ENCODE peak calls at places on chromosomes 7 and 10, in six cellular contexts. E, Y, L, U, K and Q are unnamed samples.

GRCh38 chr7:121372376-121373024 is 23.6 kb downstream of the FAM3C start:
- DNase-seq in E (no peak), Y (no peak), L (no peak), U (no peak), K (no peak), Q (no peak)

GRCh38 chr7:103690576-103690975 is 244.6 kb upstream of the SLC26A5 start:
- DNase-seq in E (no peak), Y (no peak), L (no peak), U (no peak), K (peak; percentile 33), Q (no peak)

GRCh38 chr7:130490888-130491771 is 755 bp upstream of the MEST start:
- DNase-seq in E (no peak), Y (no peak), L (peak; percentile 8), U (peak; percentile 37), K (peak; percentile 25), Q (peak; percentile 17)

GRCh38 chr7:132072873-132073272 is 503.4 kb downstream of the PLXNA4 start:
- DNase-seq in E (no peak), Y (no peak), L (no peak), U (no peak), K (no peak), Q (no peak)

GRCh38 chr10:22103701-22104100 is 100.2 kb upstream of the DNAJC1 start:
- DNase-seq in E (peak; percentile 15), Y (no peak), L (no peak), U (no peak), K (peak; percentile 18), Q (peak; percentile 10)

GRCh38 chr7:101898019-101898575 is 80.7 kb downstream of the CUX1 start:
- DNase-seq in E (no peak), Y (no peak), L (no peak), U (no peak), K (no peak), Q (no peak)

GRCh38 chr7:46145412-46145811 is 224.3 kb upstream of the IGFBP3 start:
- DNase-seq in E (no peak), Y (no peak), L (no peak), U (no peak), K (peak; percentile 100), Q (no peak)

GRCh38 chr10:131113165-131113564 is 198.4 kb downstream of the TCERG1L start:
- DNase-seq in E (no peak), Y (no peak), L (no peak), U (no peak), K (no peak), Q (no peak)

GRCh38 chr7:148394582-148394981 is 196.0 kb upstream of the C7orf33 start:
- DNase-seq in E (no peak), Y (no peak), L (no peak), U (no peak), K (no peak), Q (no peak)

GRCh38 chr7:104862719-104863118 is 151.3 kb upstream of the KMT2E start:
- DNase-seq in E (no peak), Y (peak; percentile 23), L (no peak), U (no peak), K (no peak), Q (no peak)